ENCODE peak calls at places on chromosomes 1 and 21, in nine cellular contexts. B is activated CD4-positive, alpha-beta T cell treated with anti-CD3 and anti-CD28 coated beads, Interleukin-2, amount 10 ng/mL, durations not matched to agents 24 days and 14 days; D is astrocyte of the spinal cord; C is heart left ventricle; Z is activated T-helper 1 cell treated with anti-CD3 and anti-CD28 coated beads, Interleukin-12 subunit alpha, Interleukin-12 subunit beta, Interleukin-2, Interleukin-4 antibody, amounts not matched to agents 30 ng/mL and 10 ng/mL and 1 ng/mL, durations not matched to agents 14 hours and 24 hours and 36 hours; N is left ventricle myocardium inferior; P is stimulated activated CD8-positive, alpha-beta memory T cell treated with anti-CD3 and anti-CD28 coated beads, Interleukin-4, amount 100 ng/mL, for 1 hour; U is COR-L47; Q is activated T-cell treated with anti-CD3 and anti-CD28 coated beads for 24 hours. T is an unnamed sample.

GRCh38 chr1:81950037-81950436 is 149.3 kb downstream of the ADGRL2 start:
- DNase-seq in B (no peak), D (no peak), C (no peak), Z (no peak), N (no peak), P (no peak), U (no peak), Q (no peak), T (no peak)

GRCh38 chr21:36792505-36792967 is 93.6 kb downstream of the SIM2 start:
- DNase-seq in B (no peak), D (no peak), C (no peak), Z (no peak), N (no peak), P (no peak), U (no peak), Q (no peak), T (peak)

GRCh38 chr1:20630730-20631129 is 2.5 kb upstream of the PINK1 start:
- DNase-seq in B (no peak), D (no peak), C (no peak), Z (no peak), N (no peak), P (no peak), U (no peak), Q (no peak), T (no peak)

GRCh38 chr1:30315185-30315960 is 408.0 kb downstream of the MATN1 start:
- DNase-seq in B (no peak), D (no peak), C (no peak), Z (no peak), N (no peak), P (no peak), U (no peak), Q (no peak), T (no peak)

GRCh38 chr1:184553845-184554244 is 167.0 kb downstream of the C1orf21 start:
- DNase-seq in B (no peak), D (no peak), C (no peak), Z (no peak), N (no peak), P (no peak), U (peak), Q (no peak), T (peak)

GRCh38 chr1:86061660-86062059 is 94.9 kb downstream of the COL24A1 start:
- DNase-seq in B (no peak), D (no peak), C (no peak), Z (no peak), N (no peak), P (no peak), U (no peak), Q (no peak), T (no peak)

GRCh38 chr1:230176871-230177411 is 109.9 kb downstream of the GALNT2 start:
- DNase-seq in B (no peak), D (no peak), C (peak), Z (no peak), N (peak), P (no peak), U (no peak), Q (no peak), T (peak)

GRCh38 chr1:158931055-158931737 is at the start of gene PYHIN1:
- DNase-seq in B (peak), D (no peak), C (no peak), Z (peak), N (no peak), P (no peak), U (no peak), Q (no peak), T (no peak)

GRCh38 chr1:66300986-66301451 is 232.9 kb upstream of the SGIP1 start:
- DNase-seq in B (peak), D (peak), C (no peak), Z (peak), N (no peak), P (no peak), U (no peak), Q (peak), T (no peak)

GRCh38 chr1:53413175-53414001 is 45.8 kb upstream of the DMRTB1 start:
- DNase-seq in B (peak), D (peak), C (no peak), Z (peak), N (no peak), P (peak), U (no peak), Q (peak), T (no peak)

GRCh38 chr1:167518331-167518700 is at the start of gene CD247:
- DNase-seq in B (peak), D (no peak), C (no peak), Z (peak), N (no peak), P (peak), U (no peak), Q (peak), T (no peak)

GRCh38 chr1:106924360-106924759 is 132.1 kb upstream of the PRMT6 start:
- DNase-seq in B (no peak), D (peak), C (no peak), Z (no peak), N (no peak), P (no peak), U (no peak), Q (no peak), T (no peak)

GRCh38 chr1:84869750-84870149 is 23.3 kb downstream of the LPAR3 start:
- DNase-seq in B (no peak), D (no peak), C (no peak), Z (no peak), N (no peak), P (no peak), U (no peak), Q (no peak), T (no peak)

GRCh38 chr1:34320081-34320480 is 143.4 kb downstream of the C1orf94 start:
- DNase-seq in B (no peak), D (peak), C (no peak), Z (no peak), N (no peak), P (no peak), U (peak), Q (no peak), T (no peak)

GRCh38 chr1:198610362-198610761 is 28.5 kb upstream of the PTPRC start:
- DNase-seq in B (no peak), D (no peak), C (no peak), Z (no peak), N (no peak), P (no peak), U (no peak), Q (no peak), T (no peak)

GRCh38 chr1:107782192-107782845 is 182.7 kb downstream of the VAV3 start:
- DNase-seq in B (peak), D (peak), C (no peak), Z (peak), N (no peak), P (no peak), U (peak), Q (peak), T (peak)

GRCh38 chr1:201488817-201489581 is 17.9 kb downstream of the CSRP1 start:
- DNase-seq in B (no peak), D (peak), C (peak), Z (no peak), N (peak), P (no peak), U (no peak), Q (no peak), T (no peak)

GRCh38 chr21:44354775-44355771 is 1.7 kb downstream of the TRPM2 start:
- DNase-seq in B (peak), D (no peak), C (no peak), Z (peak), N (no peak), P (no peak), U (no peak), Q (no peak), T (no peak)

GRCh38 chr1:169024800-169025253 is 81.7 kb upstream of the ATP1B1 start:
- DNase-seq in B (peak), D (no peak), C (no peak), Z (no peak), N (no peak), P (no peak), U (no peak), Q (no peak), T (no peak)